ENCODE peak calls at places on chromosomes 16 and 17, in ten cellular contexts. M, O, L, A, T, C, V, Y, E and G are unnamed samples.

GRCh38 chr17:83198366-83199341 is 119.2 kb downstream of the METRNL start:
- DNase-seq in A (no peak), V (no peak), L (no peak), M (peak; percentile 32), C (no peak), E (no peak), Y (no peak), O (no peak), T (no peak), G (no peak)

GRCh38 chr16:58127634-58128033 is 1.5 kb downstream of the CFAP20 start:
- DNase-seq in T (no peak), E (no peak), Y (no peak), C (no peak), V (no peak), A (no peak), M (no peak), L (no peak), O (peak; percentile 6), G (no peak)

GRCh38 chr16:49470550-49470949 is 96.9 kb downstream of the C16orf78 start:
- DNase-seq in O (no peak), C (no peak), A (no peak), Y (no peak), V (peak; percentile 28), E (no peak), T (no peak), L (no peak), M (no peak), G (no peak)

GRCh38 chr17:37493249-37494027 is 3.7 kb downstream of the DUSP14 start:
- DNase-seq in Y (no peak), O (no peak), E (peak; percentile 95), M (no peak), L (no peak), A (no peak), V (no peak), T (no peak), C (peak; percentile 71), G (no peak)

GRCh38 chr17:35588196-35588920 is 1.2 kb downstream of the AP2B1 start:
- DNase-seq in C (peak; percentile 55), O (peak; percentile 24), M (no peak), L (no peak), Y (no peak), E (peak; percentile 76), V (no peak), T (no peak), A (no peak), G (no peak)

GRCh38 chr16:84694980-84695379 is 4.8 kb upstream of the USP10 start:
- DNase-seq in E (no peak), T (no peak), C (no peak), Y (no peak), M (no peak), V (no peak), O (no peak), A (no peak), L (no peak), G (no peak)

GRCh38 chr17:79053251-79053925 is 21.2 kb upstream of the ENGASE start:
- DNase-seq in A (no peak), E (peak; percentile 60), Y (no peak), O (peak; percentile 27), T (no peak), L (no peak), M (no peak), C (peak; percentile 73), V (no peak), G (no peak)

GRCh38 chr17:19664136-19664820 is 15.7 kb downstream of the ALDH3A2 start:
- DNase-seq in O (no peak), C (no peak), M (no peak), A (no peak), V (no peak), Y (no peak), L (no peak), T (no peak), E (no peak), G (no peak)

GRCh38 chr17:38893612-38894011 is 23.8 kb downstream of the LASP1 start:
- DNase-seq in T (no peak), V (no peak), A (no peak), E (no peak), L (no peak), O (peak; percentile 23), C (no peak), Y (no peak), M (peak; percentile 64), G (peak; percentile 46)

GRCh38 chr16:16996830-16997229 is 473.9 kb downstream of the XYLT1 start:
- DNase-seq in A (no peak), C (no peak), L (no peak), M (no peak), Y (no peak), T (no peak), E (no peak), O (no peak), V (no peak), G (no peak)

GRCh38 chr17:58692239-58693055 is at the start of gene RAD51C:
- DNase-seq in A (peak; percentile 74), Y (peak; percentile 36), V (peak; percentile 89), L (peak; percentile 69), M (peak; percentile 92), E (peak; percentile 86), O (peak; percentile 92), C (peak; percentile 84), T (peak; percentile 59), G (peak; percentile 94)